ENCODE peak calls at places on chromosomes 5 and 9, in five cellular contexts. T, V, H, G and L are unnamed samples.

GRCh38 chr5:33275921-33276705 is 164.7 kb upstream of the TARS1 start:
- DNase-seq in T (no peak), V (no peak), H (no peak), G (no peak), L (peak; percentile 28)

GRCh38 chr5:71882826-71883744 is 164.0 kb downstream of the CARTPT start:
- DNase-seq in T (no peak), V (no peak), H (no peak), G (no peak), L (no peak)

GRCh38 chr9:80952523-80952922 is 736.8 kb downstream of the TLE1 start:
- DNase-seq in T (no peak), V (no peak), H (no peak), G (no peak), L (no peak)

GRCh38 chr5:96657068-96657467 is 5.1 kb upstream of the CAST start:
- DNase-seq in T (peak; percentile 17), V (peak; percentile 56), H (no peak), G (peak; percentile 84), L (peak; percentile 67)

GRCh38 chr9:129414377-129415021 is 206.4 kb downstream of the C9orf50 start:
- DNase-seq in T (peak; percentile 41), V (peak; percentile 45), H (no peak), G (no peak), L (peak; percentile 62)

GRCh38 chr5:112604741-112605390 is 132.8 kb upstream of the APC start:
- DNase-seq in T (no peak), V (no peak), H (peak; percentile 90), G (peak; percentile 29), L (peak; percentile 14)

GRCh38 chr9:97176206-97176605 is 131.3 kb upstream of the CCDC180 start:
- DNase-seq in T (peak; percentile 9), V (no peak), H (no peak), G (no peak), L (peak; percentile 57)

GRCh38 chr5:80219381-80219780 is 36.5 kb downstream of the SERINC5 start:
- DNase-seq in T (no peak), V (no peak), H (no peak), G (no peak), L (no peak)

GRCh38 chr9:37486616-37487544 is 1.1 kb downstream of the POLR1E start:
- DNase-seq in T (peak; percentile 32), V (peak; percentile 31), H (no peak), G (no peak), L (peak; percentile 48)

GRCh38 chr9:116855881-116856662 is 169.0 kb downstream of the TRIM32 start:
- DNase-seq in T (no peak), V (no peak), H (no peak), G (no peak), L (no peak)

GRCh38 chr9:132584616-132585560 is 2.5 kb downstream of the BARHL1 start:
- DNase-seq in T (no peak), V (no peak), H (no peak), G (no peak), L (no peak)

GRCh38 chr5:138032028-138032571 is 779 bp downstream of the FAM13B start:
- DNase-seq in T (peak; percentile 41), V (peak; percentile 68), H (peak; percentile 91), G (no peak), L (no peak)

GRCh38 chr9:124855944-124856773 is 2.9 kb downstream of the WDR38 start:
- DNase-seq in T (peak; percentile 57), V (no peak), H (peak; percentile 84), G (peak; percentile 40), L (peak; percentile 68)

GRCh38 chr5:40813698-40814281 is 15.6 kb upstream of the PRKAA1 start:
- DNase-seq in T (peak; percentile 76), V (no peak), H (no peak), G (no peak), L (no peak)

GRCh38 chr9:35758475-35759050 is 4.5 kb upstream of the MSMP start:
- DNase-seq in T (no peak), V (no peak), H (no peak), G (no peak), L (no peak)

GRCh38 chr5:128349044-128349629 is 188.9 kb downstream of the FBN2 start:
- DNase-seq in T (peak; percentile 1), V (peak; percentile 66), H (no peak), G (peak; percentile 8), L (peak; percentile 70)

GRCh38 chr5:79954620-79955019 is 36.4 kb downstream of the MTX3 start:
- DNase-seq in T (no peak), V (no peak), H (no peak), G (no peak), L (no peak)

GRCh38 chr5:178554311-178554710 is 35.9 kb downstream of the COL23A1 start:
- DNase-seq in T (no peak), V (no peak), H (no peak), G (no peak), L (no peak)

GRCh38 chr5:137501846-137502406 is 2.8 kb upstream of the SPOCK1 start:
- DNase-seq in T (no peak), V (no peak), H (no peak), G (no peak), L (no peak)

GRCh38 chr5:172076783-172077244 is 70.4 kb upstream of the FBXW11 start:
- DNase-seq in T (no peak), V (no peak), H (no peak), G (no peak), L (no peak)

GRCh38 chr5:39757121-39757520 is 332.3 kb upstream of the DAB2 start:
- DNase-seq in T (no peak), V (no peak), H (no peak), G (no peak), L (no peak)

GRCh38 chr9:98551511-98552286 is 157.0 kb downstream of the GABBR2 start:
- DNase-seq in T (no peak), V (no peak), H (no peak), G (no peak), L (no peak)

GRCh38 chr5:8213701-8214240 is 344.8 kb downstream of the MTRR start:
- DNase-seq in T (no peak), V (no peak), H (peak; percentile 28), G (no peak), L (no peak)

GRCh38 chr5:150438873-150439546 is 10.5 kb downstream of the RPS14 start:
- DNase-seq in T (no peak), V (no peak), H (no peak), G (no peak), L (peak; percentile 49)

GRCh38 chr9:105608685-105609598 is 51.0 kb downstream of the FKTN start:
- DNase-seq in T (peak; percentile 69), V (no peak), H (peak; percentile 92), G (peak; percentile 48), L (no peak)

GRCh38 chr5:122101636-122102285 is 23.7 kb upstream of the LOX start:
- DNase-seq in T (peak; percentile 80), V (no peak), H (peak; percentile 80), G (peak; percentile 26), L (no peak)

GRCh38 chr5:133993152-133993548 is 11.6 kb downstream of the VDAC1 start:
- DNase-seq in T (peak; percentile 62), V (no peak), H (no peak), G (no peak), L (no peak)

GRCh38 chr9:38682713-38683112 is 37.2 kb downstream of the FAM240B start:
- DNase-seq in T (peak; percentile 40), V (no peak), H (no peak), G (peak; percentile 67), L (peak; percentile 94)

GRCh38 chr9:126723807-126724172 is 81.0 kb upstream of the ZBTB43 start:
- DNase-seq in T (peak; percentile 47), V (no peak), H (no peak), G (no peak), L (peak; percentile 36)

GRCh38 chr9:135095470-135096407 is 8.3 kb downstream of the OLFM1 start:
- DNase-seq in T (peak; percentile 51), V (no peak), H (peak; percentile 43), G (no peak), L (no peak)

GRCh38 chr9:130835441-130836298 is 616 bp downstream of the ABL1 start:
- DNase-seq in T (peak; percentile 67), V (peak; percentile 40), H (peak; percentile 61), G (no peak), L (peak; percentile 80)

GRCh38 chr9:133759146-133759900 is 21.2 kb upstream of the SARDH start:
- DNase-seq in T (no peak), V (no peak), H (no peak), G (peak; percentile 10), L (peak; percentile 7)

DNA sequence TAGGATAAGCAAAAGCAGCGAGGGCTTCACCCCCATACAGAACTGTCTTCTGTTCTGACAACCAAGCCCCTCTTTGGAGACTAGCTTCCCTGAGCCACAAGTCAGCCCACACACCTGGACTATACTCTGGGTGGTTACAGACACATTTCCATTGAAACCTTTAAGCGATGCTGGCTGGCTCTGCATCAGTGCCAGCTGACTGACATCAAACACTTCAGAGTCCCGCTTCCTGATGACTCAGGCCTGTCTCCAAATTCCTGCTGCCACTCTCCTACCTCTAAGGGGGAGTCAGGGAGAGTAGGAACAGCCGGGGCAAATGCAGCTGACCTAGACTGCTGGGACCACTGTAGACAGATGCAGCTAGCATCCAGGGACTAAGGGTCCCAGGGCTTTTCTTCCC is 59.4 kb downstream of the SIL1 start:
- DNase-seq in T (peak; percentile 24), V (no peak), H (no peak), G (peak; percentile 45), L (peak; percentile 53)
- H3K27ac ChIP-seq in T (no peak overlapping the region), V (peak overlapping the region; percentile 18), H (no peak overlapping the region), G (no peak overlapping the region), L (no peak overlapping the region)

DNA sequence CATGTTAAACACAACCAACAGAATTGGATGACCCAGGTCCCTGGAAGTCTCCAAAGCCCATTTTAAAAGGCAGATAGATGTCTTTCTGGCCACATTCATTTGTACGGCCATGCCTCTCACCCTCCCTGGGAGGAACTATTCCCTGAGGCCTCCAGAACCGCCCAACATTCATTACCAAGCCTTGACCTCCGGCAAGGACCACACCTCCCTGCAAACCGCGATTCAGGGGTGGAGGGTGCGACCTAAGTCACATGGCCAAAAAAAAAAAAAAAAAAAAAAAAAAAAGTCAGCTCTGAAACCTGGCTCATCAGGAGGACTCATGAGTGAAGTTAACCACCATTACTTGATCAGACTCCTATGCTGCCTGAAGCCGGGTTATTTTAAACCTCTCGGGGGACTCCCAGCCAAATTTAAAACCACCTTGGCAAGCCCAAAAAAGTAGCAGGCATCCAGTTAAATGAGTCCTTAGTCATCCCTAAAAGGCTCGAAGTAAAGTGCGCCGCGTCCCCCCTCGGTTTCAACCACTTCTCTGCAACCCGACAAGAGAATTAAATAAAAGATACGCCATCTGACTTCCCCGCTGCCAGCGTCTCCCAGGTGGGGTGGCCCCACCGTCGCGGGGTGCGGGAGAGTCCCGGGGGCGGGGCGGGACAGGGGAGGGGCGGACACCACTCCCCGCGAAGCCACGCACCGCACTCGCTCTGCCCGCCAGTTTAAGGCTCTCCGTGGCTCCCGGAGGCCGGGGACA is 2.4 kb downstream of the KLF9 start:
- DNase-seq in T (no peak), V (peak; percentile 88), H (no peak), G (peak; percentile 27), L (peak; percentile 87)
- H3K4me1 ChIP-seq in T (peaks cover 15% of the 10 kb centered on the region), V (peaks cover 43% of the 10 kb centered on the region), H (peaks cover 5% of the 10 kb centered on the region), G (peaks cover 20% of the 10 kb centered on the region), L (peaks cover 19% of the 10 kb centered on the region)

DNA sequence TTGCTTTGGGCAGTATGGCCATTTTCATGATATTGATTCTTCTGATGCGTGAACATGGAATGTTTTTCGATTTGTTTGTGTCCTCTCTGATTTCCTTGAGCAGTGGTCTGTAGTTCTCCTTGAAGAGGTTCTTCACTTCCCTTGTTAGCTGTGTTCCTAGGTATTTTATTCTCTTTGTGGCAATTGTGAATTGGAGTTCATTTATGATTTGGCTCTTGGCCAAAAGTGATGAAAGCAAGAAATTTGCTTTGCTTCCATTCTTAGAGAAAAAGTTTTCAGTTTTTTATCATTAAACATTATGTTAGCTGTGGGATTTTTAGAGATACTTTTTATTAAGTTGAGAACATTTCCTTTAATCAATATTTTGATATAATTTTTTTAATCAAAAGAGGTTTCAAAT is 203.5 kb downstream of the TAF11L14 start:
- DNase-seq in T (no peak), V (no peak), H (no peak), G (no peak), L (no peak)
- H3K27ac ChIP-seq in T (no peak overlapping the region), V (no peak overlapping the region), H (no peak overlapping the region), G (no peak overlapping the region), L (no peak overlapping the region)

GRCh38 chr5:88145205-88145602 is 123.4 kb downstream of the TMEM161B start:
- DNase-seq in T (no peak), V (no peak), H (no peak), G (no peak), L (no peak)
- H3K4me1 ChIP-seq in T (no peaks in the 10 kb centered on the region), V (peaks cover 28% of the 10 kb centered on the region), H (peaks cover 12% of the 10 kb centered on the region), G (peaks cover 5% of the 10 kb centered on the region), L (no peaks in the 10 kb centered on the region)